ENCODE peak calls at places on chromosomes 5 and 9, in five cellular contexts. A is mammary epithelial cell, R is pancreas, D is lung, T is fibroblast of lung. C is an unnamed sample.

GRCh38 chr5:181181650-181182565 is 23.1 kb downstream of the TRIM7 start:
- DNase-seq in R (peak; percentile 64), T (peak; percentile 57), D (peak; percentile 73), A (peak; percentile 56), C (peak; percentile 77)

GRCh38 chr5:172572440-172572839 is 68.6 kb upstream of the NEURL1B start:
- DNase-seq in R (no peak), D (no peak), A (no peak), T (no peak), C (no peak)

GRCh38 chr9:30967484-30967883 is 1417.0 kb upstream of the ACO1 start:
- DNase-seq in A (peak; percentile 6), T (no peak), R (no peak), D (no peak), C (peak; percentile 11)

GRCh38 chr5:664343-664993 is 28.7 kb downstream of the TPPP start:
- DNase-seq in A (no peak), D (no peak), R (peak; percentile 70), T (no peak), C (no peak)

GRCh38 chr9:33737811-33738606 is 57.4 kb upstream of the PRSS3 start:
- DNase-seq in R (peak; percentile 34), T (peak; percentile 44), A (peak; percentile 60), D (peak; percentile 30), C (peak; percentile 57)

GRCh38 chr5:143543358-143544255 is 140.1 kb upstream of the NR3C1 start:
- DNase-seq in A (peak; percentile 40), D (no peak), R (no peak), T (peak; percentile 81), C (peak; percentile 50)

GRCh38 chr5:80781356-80781755 is 126.6 kb upstream of the DHFR start:
- DNase-seq in A (peak; percentile 76), T (peak; percentile 79), D (no peak), R (no peak), C (no peak)

GRCh38 chr9:78032599-78033457 is 1.2 kb upstream of the GNAQ start:
- DNase-seq in R (no peak), D (no peak), T (no peak), A (no peak), C (no peak)

GRCh38 chr5:64144429-64145215 is 21.0 kb upstream of the RNF180 start:
- DNase-seq in R (no peak), A (peak; percentile 66), T (peak; percentile 71), D (no peak), C (peak; percentile 43)

GRCh38 chr9:125532412-125532811 is 174.6 kb downstream of the MAPKAP1 start:
- DNase-seq in R (no peak), A (no peak), D (no peak), T (peak; percentile 53), C (no peak)

GRCh38 chr5:2009986-2010914 is 127.5 kb upstream of the IRX4 start:
- DNase-seq in T (no peak), R (no peak), D (peak; percentile 19), A (no peak), C (no peak)

GRCh38 chr5:82306151-82306550 is 28.0 kb upstream of the RPS23 start:
- DNase-seq in D (no peak), T (no peak), A (no peak), R (no peak), C (no peak)

GRCh38 chr9:86766912-86767311 is 180.4 kb downstream of the GAS1 start:
- DNase-seq in R (peak; percentile 42), D (no peak), A (peak; percentile 98), T (peak; percentile 97), C (peak; percentile 96)

GRCh38 chr9:79781263-79781662 is 209.5 kb downstream of the TLE4 start:
- DNase-seq in A (no peak), T (no peak), D (no peak), R (no peak), C (no peak)

GRCh38 chr9:115653231-115653630 is 500.4 kb upstream of the PAPPA start:
- DNase-seq in T (peak; percentile 59), A (no peak), R (no peak), D (no peak), C (no peak)

GRCh38 chr5:124639095-124639665 is 107.3 kb downstream of the ZNF608 start:
- DNase-seq in R (no peak), A (no peak), D (no peak), T (no peak), C (no peak)

GRCh38 chr5:1446602-1447343 is 1.5 kb upstream of the SLC6A3 start:
- DNase-seq in R (no peak), D (no peak), T (no peak), A (no peak), C (no peak)

GRCh38 chr5:59673438-59674058 is 220.0 kb downstream of the PDE4D start:
- DNase-seq in T (peak; percentile 41), R (no peak), D (no peak), A (peak; percentile 37), C (peak; percentile 48)

GRCh38 chr5:170628028-170628427 is 124.2 kb downstream of the KCNIP1 start:
- DNase-seq in A (no peak), T (no peak), R (no peak), D (no peak), C (no peak)

GRCh38 chr5:157252741-157253465 is 13.0 kb upstream of the CYFIP2 start:
- DNase-seq in T (peak; percentile 18), R (no peak), A (no peak), D (no peak), C (no peak)

GRCh38 chr5:34914671-34915138 is 599 bp downstream of the RAD1 start:
- DNase-seq in T (peak; percentile 45), R (peak; percentile 26), A (no peak), D (no peak), C (no peak)

GRCh38 chr9:23308114-23308513 is 517.9 kb downstream of the ELAVL2 start:
- DNase-seq in A (no peak), R (no peak), T (no peak), D (no peak), C (no peak)

GRCh38 chr5:42840842-42841574 is 29.3 kb upstream of the SELENOP start:
- DNase-seq in R (no peak), A (peak; percentile 3), T (no peak), D (no peak), C (no peak)

GRCh38 chr9:136589766-136590740 is 44.2 kb upstream of the NOTCH1 start:
- DNase-seq in T (no peak), A (no peak), D (no peak), R (no peak), C (no peak)

GRCh38 chr9:105129731-105130130 is 114.7 kb upstream of the SLC44A1 start:
- DNase-seq in R (no peak), T (no peak), D (no peak), A (no peak), C (no peak)

GRCh38 chr5:151773979-151774378 is 2.2 kb downstream of the G3BP1 start:
- DNase-seq in D (no peak), R (no peak), A (peak; percentile 13), T (peak; percentile 20), C (no peak)
- H3K27ac ChIP-seq in D (no peak overlapping the region), R (no peak overlapping the region), A (peak overlapping the region; percentile 72), T (peak overlapping the region; percentile 35), C (no peak overlapping the region)

GRCh38 chr5:177455661-177456590 is 9.3 kb downstream of the PRR7 start:
- DNase-seq in T (peak; percentile 77), R (peak; percentile 91), A (peak; percentile 75), D (peak; percentile 95), C (peak; percentile 99)

GRCh38 chr5:177453852-177454396 is 7.3 kb downstream of the PRR7 start:
- DNase-seq in A (no peak), R (no peak), T (peak; percentile 23), D (no peak), C (no peak)

GRCh38 chr5:177455036-177455660 is 8.5 kb downstream of the PRR7 start:
- DNase-seq in A (peak; percentile 60), R (peak; percentile 86), T (peak; percentile 72), D (peak; percentile 83), C (peak; percentile 84)

GRCh38 chr5:177452688-177453638 is 6.3 kb downstream of the PRR7 start:
- DNase-seq in A (no peak), D (no peak), R (no peak), T (no peak), C (no peak)

GRCh38 chr5:177454397-177455035 is 7.9 kb downstream of the PRR7 start:
- DNase-seq in T (peak; percentile 72), D (peak; percentile 91), A (peak; percentile 85), R (peak; percentile 88), C (peak; percentile 100)
- TF ChIP-seq CTCF in T (peak; percentile 74), D (peak; percentile 94), A (peak; percentile 83), R (peak; percentile 96), C (peak; percentile 96)

GRCh38 chr5:39022151-39022550 is 52.0 kb downstream of the RICTOR start:
- DNase-seq in A (no peak), R (no peak), D (no peak), T (no peak), C (no peak)

GRCh38 chr5:39019231-39019630 is 55.0 kb downstream of the RICTOR start:
- DNase-seq in T (peak; percentile 30), D (no peak), A (no peak), R (no peak), C (no peak)

GRCh38 chr5:39017504-39017903 is 56.7 kb downstream of the RICTOR start:
- DNase-seq in D (no peak), T (no peak), A (no peak), R (no peak), C (no peak)

GRCh38 chr5:39021413-39021812 is 52.8 kb downstream of the RICTOR start:
- DNase-seq in D (no peak), A (no peak), R (no peak), T (no peak), C (no peak)

DNA sequence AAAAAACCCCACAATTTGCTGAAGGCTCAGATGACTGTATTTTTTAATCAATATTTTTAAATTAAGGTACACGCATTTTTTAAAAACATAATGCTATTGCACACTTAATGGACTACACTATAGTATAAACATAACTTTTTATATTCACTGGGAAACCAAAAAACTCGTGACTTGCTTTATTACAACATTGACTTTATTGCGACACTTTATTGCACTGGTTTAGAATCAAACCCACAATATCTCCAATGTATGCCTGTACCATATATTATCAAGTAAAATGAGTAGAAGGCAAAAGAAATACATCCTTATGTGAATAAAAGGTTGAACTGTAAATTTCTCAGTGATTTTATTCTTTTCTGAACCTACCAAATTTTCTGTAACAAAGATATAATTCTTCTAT is 53.7 kb downstream of the RICTOR start:
- DNase-seq in D (no peak), T (no peak), A (no peak), R (no peak), C (no peak)
- H3K27ac ChIP-seq in D (no peak overlapping the region), T (no peak overlapping the region), A (no peak overlapping the region), R (no peak overlapping the region), C (no peak overlapping the region)

GRCh38 chr5:145811834-145812625 is 23.1 kb downstream of the PRELID2 start:
- DNase-seq in T (peak; percentile 38), R (no peak), A (peak; percentile 31), D (no peak), C (no peak)
- TF ChIP-seq CTCF in T (peak; percentile 2), R (no peak), A (peak; percentile 52), D (peak; percentile 19), C (no peak)

GRCh38 chr5:173973614-173973969 is 15.4 kb upstream of the C5orf47 start:
- DNase-seq in T (peak; percentile 7), A (peak; percentile 24), R (peak; percentile 64), D (no peak), C (no peak)

GRCh38 chr5:173972844-173973613 is 15.9 kb upstream of the C5orf47 start:
- DNase-seq in T (peak; percentile 68), R (peak; percentile 87), A (peak; percentile 54), D (peak; percentile 86), C (peak; percentile 90)

GRCh38 chr5:173970878-173971650 is 17.9 kb upstream of the C5orf47 start:
- DNase-seq in D (no peak), R (no peak), T (no peak), A (no peak), C (no peak)

GRCh38 chr5:173969167-173970049 is 19.6 kb upstream of the C5orf47 start:
- DNase-seq in R (no peak), D (no peak), A (no peak), T (peak; percentile 67), C (peak; percentile 49)

GRCh38 chr5:173971681-173972080 is 17.3 kb upstream of the C5orf47 start:
- DNase-seq in D (no peak), A (no peak), R (no peak), T (no peak), C (no peak)
- H3K27ac ChIP-seq in D (no peak overlapping the region), A (no peak overlapping the region), R (no peak overlapping the region), T (no peak overlapping the region), C (no peak overlapping the region)

C was measured in RWPE1.